ENCODE peak calls at places on chromosomes 4 and X, in seven cellular contexts. R is aorta, C is breast epithelium, W is left cardiac atrium, K is HFF-Myc, N is brain microvascular endothelial cell, L is psoas muscle. A is an unnamed sample.

GRCh38 chr4:133960975-133961374 is 240.6 kb downstream of the PABPC4L start:
- DNase-seq in W (no peak), K (no peak), C (no peak), L (no peak), R (no peak), N (no peak), A (no peak)

GRCh38 chr4:16583764-16584163 is 314.7 kb downstream of the LDB2 start:
- DNase-seq in N (peak), C (no peak), W (no peak), L (no peak), R (no peak), K (no peak), A (no peak)

GRCh38 chrX:3136161-3136961 is 95.1 kb downstream of the ARSF start:
- DNase-seq in N (no peak), K (no peak), C (no peak), R (no peak), L (no peak), W (no peak), A (no peak)

GRCh38 chr4:81198151-81198550 is 16.9 kb downstream of the PRKG2 start:
- DNase-seq in N (no peak), C (no peak), L (no peak), R (no peak), K (no peak), W (peak), A (peak)

GRCh38 chr4:48049483-48049882 is 32.9 kb downstream of the NIPAL1 start:
- DNase-seq in K (no peak), N (no peak), L (no peak), W (no peak), C (no peak), R (no peak), A (no peak)

GRCh38 chrX:47518105-47518504 is 35.1 kb upstream of the ZNF41 start:
- DNase-seq in L (no peak), R (no peak), N (no peak), W (no peak), C (no peak), K (no peak), A (no peak)

GRCh38 chr4:52657630-52658501 is 1.2 kb downstream of the USP46 start:
- DNase-seq in R (no peak), L (peak), W (no peak), K (peak), C (no peak), N (no peak), A (no peak)

GRCh38 chrX:48883729-48884128 is 13.8 kb downstream of the TIMM17B start:
- DNase-seq in L (no peak), N (no peak), R (no peak), W (no peak), K (no peak), C (no peak), A (no peak)